ENCODE peak calls at places on chromosomes 3 and 15, in seven cellular contexts. G is hepatocyte, T is NCI-H2171, S is WTC11, K is mammary epithelial cell, Q is IMR-90, F is GM20000. V is an unnamed sample.

GRCh38 chr3:23575697-23576096 is 230.1 kb upstream of the UBE2E1 start:
- DNase-seq in G (no peak), T (no peak), S (no peak), K (no peak), Q (peak), F (no peak), V (peak)

GRCh38 chr3:131900891-131901290 is 133.9 kb downstream of the CPNE4 start:
- DNase-seq in G (no peak), T (no peak), S (no peak), K (no peak), Q (no peak), F (no peak), V (no peak)

GRCh38 chr15:80574590-80574989 is 120.5 kb upstream of the ABHD17C start:
- DNase-seq in G (no peak), T (no peak), S (no peak), K (no peak), Q (no peak), F (no peak), V (peak)

GRCh38 chr15:62125763-62126162 is 39.3 kb downstream of the C2CD4B start:
- DNase-seq in G (peak), T (peak), S (no peak), K (peak), Q (peak), F (no peak), V (peak)

GRCh38 chr3:7977245-7978103 is 524.1 kb upstream of the LMCD1 start:
- DNase-seq in G (peak), T (no peak), S (no peak), K (peak), Q (no peak), F (peak), V (peak)

GRCh38 chr3:150147776-150148175 is 177.1 kb upstream of the PFN2 start:
- DNase-seq in G (peak), T (no peak), S (no peak), K (no peak), Q (peak), F (no peak), V (peak)

GRCh38 chr15:66825731-66826130 is 123.7 kb downstream of the SMAD6 start:
- DNase-seq in G (no peak), T (no peak), S (no peak), K (no peak), Q (no peak), F (no peak), V (no peak)

GRCh38 chr15:81516461-81516860 is 142.4 kb upstream of the TMC3 start:
- DNase-seq in G (no peak), T (no peak), S (no peak), K (no peak), Q (peak), F (no peak), V (peak)

GRCh38 chr3:175879417-175879816 is 1020.3 kb downstream of the NAALADL2 start:
- DNase-seq in G (no peak), T (no peak), S (no peak), K (no peak), Q (no peak), F (no peak), V (no peak)

GRCh38 chr3:159882784-159883779 is 105.6 kb upstream of the IL12A start:
- DNase-seq in G (no peak), T (no peak), S (no peak), K (peak), Q (peak), F (no peak), V (no peak)

GRCh38 chr15:101068961-101069734 is 150.0 kb downstream of the LRRK1 start:
- DNase-seq in G (peak), T (no peak), S (peak), K (peak), Q (peak), F (no peak), V (peak)

GRCh38 chr3:59334585-59334984 is 284.8 kb upstream of the CFAP20DC start:
- DNase-seq in G (peak), T (no peak), S (no peak), K (peak), Q (peak), F (no peak), V (peak)

GRCh38 chr15:48967336-48967735 is 3.6 kb upstream of the SHC4 start:
- DNase-seq in G (no peak), T (no peak), S (no peak), K (no peak), Q (peak), F (no peak), V (no peak)

GRCh38 chr15:77851696-77852095 is 219.0 kb upstream of the LINGO1 start:
- DNase-seq in G (peak), T (peak), S (no peak), K (no peak), Q (no peak), F (no peak), V (no peak)

GRCh38 chr3:188322135-188322892 is 168.4 kb downstream of the LPP start:
- DNase-seq in G (no peak), T (no peak), S (no peak), K (peak), Q (no peak), F (no peak), V (no peak)

GRCh38 chr3:185420762-185421161 is 57.8 kb downstream of the MAP3K13 start:
- DNase-seq in G (no peak), T (peak), S (no peak), K (peak), Q (no peak), F (no peak), V (peak)

V was measured in cardiac fibroblast.